ENCODE peak calls at places on chromosomes 4 and X, in eight cellular contexts. S is spleen, C is heart left ventricle, F is transverse colon, K is breast epithelium, N is IMR-90, J is prostate gland, B is uterus. I is an unnamed sample.

GRCh38 chr4:34181891-34182290 is 2062.4 kb downstream of the ARAP2 start:
- DNase-seq in S (no peak), C (no peak), F (no peak), K (no peak), N (peak; percentile 61), J (no peak), B (no peak), I (no peak)

GRCh38 chr4:9800878-9801277 is 19.4 kb downstream of the DRD5 start:
- DNase-seq in S (no peak), C (no peak), F (no peak), K (no peak), N (no peak), J (no peak), B (no peak), I (no peak)

GRCh38 chr4:52842788-52843187 is 19.3 kb upstream of the RASL11B start:
- DNase-seq in S (no peak), C (no peak), F (no peak), K (no peak), N (no peak), J (no peak), B (no peak), I (no peak)

GRCh38 chrX:20378291-20378920 is 111.7 kb upstream of the RPS6KA3 start:
- DNase-seq in S (no peak), C (no peak), F (peak; percentile 60), K (no peak), N (peak; percentile 31), J (no peak), B (no peak), I (no peak)

GRCh38 chr4:18020671-18021469 is 685 bp downstream of the LCORL start:
- DNase-seq in S (peak; percentile 92), C (peak; percentile 77), F (peak; percentile 70), K (peak; percentile 53), N (peak; percentile 83), J (peak; percentile 36), B (peak; percentile 63), I (peak; percentile 77)

GRCh38 chr4:133129237-133129636 is 19.9 kb upstream of the PCDH10 start:
- DNase-seq in S (no peak), C (no peak), F (no peak), K (no peak), N (no peak), J (no peak), B (no peak), I (no peak)

GRCh38 chr4:26326791-26327190 is 6.0 kb downstream of the RBPJ start:
- DNase-seq in S (no peak), C (no peak), F (no peak), K (no peak), N (peak; percentile 95), J (no peak), B (no peak), I (no peak)

GRCh38 chr4:183289688-183290087 is 30.4 kb downstream of the CLDN22 start:
- DNase-seq in S (no peak), C (no peak), F (no peak), K (no peak), N (no peak), J (no peak), B (no peak), I (no peak)

GRCh38 chrX:133602881-133603280 is 187.6 kb upstream of the GPC4 start:
- DNase-seq in S (no peak), C (no peak), F (no peak), K (no peak), N (no peak), J (no peak), B (no peak), I (no peak)

DNA sequence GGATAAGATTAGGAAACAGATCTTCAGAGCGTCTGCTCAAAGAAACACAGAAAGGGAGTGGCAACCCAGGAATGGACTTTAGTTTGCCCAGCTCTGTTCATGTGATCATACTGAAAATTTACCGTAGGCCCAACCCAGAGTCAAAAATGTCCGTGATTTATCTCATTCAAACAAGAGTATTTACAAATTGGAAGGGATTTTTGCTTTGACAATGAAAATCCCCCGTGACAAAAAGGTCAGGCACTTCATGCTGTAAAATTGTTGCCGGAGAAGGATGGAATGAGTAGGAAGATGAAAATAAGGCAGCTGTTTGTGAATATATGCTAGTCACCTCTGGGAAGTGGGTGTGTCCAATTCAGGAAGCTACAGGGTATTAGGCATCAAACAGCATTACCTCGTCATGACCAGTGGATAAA is 1.2 kb downstream of the SULT1B1 start:
- DNase-seq in S (no peak), C (no peak), F (peak; percentile 20), K (no peak), N (no peak), J (no peak), B (no peak), I (no peak)
- TF ChIP-seq POLR2A in S (no peak), C (no peak), F (peak; percentile 40), K (no peak), N (no peak), J (no peak), B (no peak), I (no peak)

GRCh38 chr4:15676899-15677298 is 4.7 kb upstream of the FAM200B start:
- DNase-seq in S (no peak), C (no peak), F (no peak), K (no peak), N (no peak), J (no peak), B (no peak), I (no peak)

GRCh38 chr4:15675363-15675762 is 6.3 kb upstream of the FAM200B start:
- DNase-seq in S (no peak), C (no peak), F (no peak), K (no peak), N (no peak), J (no peak), B (no peak), I (no peak)

GRCh38 chr4:15674926-15675325 is 6.7 kb upstream of the FAM200B start:
- DNase-seq in S (no peak), C (no peak), F (no peak), K (no peak), N (no peak), J (no peak), B (no peak), I (no peak)

GRCh38 chr4:15677507-15677988 is 4.1 kb upstream of the FAM200B start:
- DNase-seq in S (no peak), C (no peak), F (peak; percentile 39), K (no peak), N (peak; percentile 48), J (no peak), B (no peak), I (no peak)

DNA sequence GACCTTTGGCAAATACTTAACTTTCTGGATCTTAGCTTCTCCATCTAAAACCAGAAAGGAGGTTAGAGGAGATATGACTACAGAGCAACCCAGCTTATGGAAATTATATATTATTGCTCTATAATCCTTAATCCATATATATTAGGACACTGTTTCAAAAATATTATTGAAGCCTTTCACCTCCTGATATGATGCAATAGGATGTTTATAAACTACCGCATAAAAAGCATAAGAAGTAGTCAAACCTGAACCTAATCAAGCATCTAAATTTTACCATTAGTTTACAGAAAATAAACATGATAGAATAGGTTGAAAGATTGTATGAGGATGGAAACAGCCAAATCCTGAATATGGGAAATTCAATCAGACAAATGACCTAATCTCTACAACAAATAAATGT is 5.6 kb upstream of the FAM200B start:
- DNase-seq in S (no peak), C (no peak), F (no peak), K (no peak), N (no peak), J (no peak), B (no peak), I (no peak)
- H3K27ac ChIP-seq in S (no peak overlapping the region), C (no peak overlapping the region), F (no peak overlapping the region), K (no peak overlapping the region), N (no peak overlapping the region), J (no peak overlapping the region), B (no peak overlapping the region), I (no peak overlapping the region)

DNA sequence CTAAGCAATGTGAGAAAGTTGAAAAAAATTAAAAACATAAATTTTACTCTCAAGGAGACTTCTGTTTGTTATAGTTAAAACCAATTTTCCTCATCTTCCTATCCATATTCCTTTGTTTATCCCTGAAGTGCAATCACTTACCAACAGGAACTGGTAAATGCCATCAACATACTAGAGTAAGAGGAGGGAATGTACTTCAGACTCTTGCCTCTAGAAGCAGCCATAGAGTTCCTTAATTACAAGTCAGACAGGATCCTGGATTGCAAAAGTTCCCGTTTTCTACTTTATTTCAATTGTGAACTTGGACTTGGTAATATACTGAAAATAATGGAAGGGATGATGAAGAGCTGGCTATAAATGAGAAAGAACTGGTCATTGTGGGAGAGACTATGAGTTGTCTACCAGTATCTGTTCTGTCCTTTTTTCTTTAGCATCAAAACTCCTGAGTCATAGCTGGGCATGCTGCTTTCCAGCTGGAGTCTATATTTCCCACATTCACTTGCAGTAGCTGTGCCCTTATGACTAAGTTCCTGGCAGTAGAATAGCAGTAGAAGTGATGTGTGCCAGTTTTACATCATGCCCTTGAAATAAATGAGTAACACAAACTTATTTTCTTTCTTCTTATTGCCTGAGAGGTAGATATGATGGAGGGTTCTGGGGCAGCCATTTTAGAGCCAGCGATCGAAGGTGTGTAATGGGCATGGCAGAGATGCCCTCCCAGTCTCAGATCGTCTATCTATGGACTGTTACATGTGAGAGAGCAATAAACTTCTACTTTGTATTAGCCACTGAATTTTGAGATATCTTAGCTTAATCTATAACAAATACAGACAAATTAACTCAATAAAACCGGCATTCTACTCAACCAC is 26.8 kb upstream of the SPARCL1 start:
- DNase-seq in S (no peak), C (no peak), F (no peak), K (no peak), N (peak; percentile 58), J (no peak), B (no peak), I (no peak)
- TF ChIP-seq POLR2A in S (no peak), C (no peak), F (no peak), K (no peak), N (no peak), J (no peak), B (no peak), I (no peak)

DNA sequence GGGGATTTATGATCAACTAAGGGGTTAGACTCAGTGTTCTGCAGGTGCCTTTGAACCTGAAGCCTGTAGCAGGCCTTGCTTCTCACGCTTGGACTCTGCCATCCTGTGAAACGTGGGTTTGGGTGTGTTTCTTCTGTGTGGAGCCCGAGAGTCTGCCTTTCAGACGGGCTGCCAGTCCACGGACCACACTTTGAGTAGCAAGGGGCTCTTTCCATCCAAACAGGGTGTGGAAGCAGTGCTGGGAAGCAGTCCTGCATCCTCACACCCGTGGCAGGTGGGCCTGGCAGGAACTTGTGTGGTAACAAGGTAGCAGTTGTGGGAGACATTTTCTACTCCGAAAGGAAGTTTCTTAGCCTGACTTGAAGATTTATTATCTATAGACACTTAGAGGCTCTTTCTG is 22.7 kb downstream of the RGS12 start:
- DNase-seq in S (peak; percentile 55), C (no peak), F (no peak), K (peak; percentile 35), N (no peak), J (no peak), B (no peak), I (peak; percentile 1)
- H3K27ac ChIP-seq in S (no peak overlapping the region), C (no peak overlapping the region), F (no peak overlapping the region), K (no peak overlapping the region), N (no peak overlapping the region), J (no peak overlapping the region), B (no peak overlapping the region), I (no peak overlapping the region)

GRCh38 chrX:74422576-74423288 is 1.4 kb downstream of the SLC16A2 start:
- DNase-seq in S (peak; percentile 80), C (peak; percentile 70), F (peak; percentile 35), K (peak; percentile 52), N (peak; percentile 66), J (peak; percentile 23), B (peak; percentile 58), I (peak; percentile 70)
- TF ChIP-seq POLR2A in S (no peak), C (peak; percentile 16), F (no peak), K (no peak), N (peak; percentile 67), J (no peak), B (no peak), I (peak; percentile 27)

GRCh38 chr4:182235016-182235415 is 8.2 kb upstream of the TENM3 start:
- DNase-seq in S (no peak), C (no peak), F (no peak), K (no peak), N (no peak), J (no peak), B (no peak), I (no peak)
- H3K27ac ChIP-seq in S (no peak overlapping the region), C (no peak overlapping the region), F (no peak overlapping the region), K (no peak overlapping the region), N (no peak overlapping the region), J (no peak overlapping the region), B (no peak overlapping the region), I (no peak overlapping the region)